ENCODE peak calls at places on chromosome 5, in six cellular contexts. One of them, this sample, is unnamed.
A peak's percentile ranks its signal among the peaks of the same experiment; 100 is the strongest.

GRCh38 chr5:96661101-96661840 is 905 bp upstream of the CAST start:
- DNase-seq in CD8-positive, alpha-beta T cell: peak; percentile 43
- DNase-seq in BE2C: no peak
- DNase-seq in HFF-Myc: no peak
- DNase-seq in astrocyte of the spinal cord: peak; percentile 77
- DNase-seq in heart right ventricle: peak; percentile 20
- DNase-seq in this sample: peak; percentile 69

GRCh38 chr5:73232266-73233041 is 59.5 kb downstream of the TMEM174 start:
- DNase-seq in CD8-positive, alpha-beta T cell: no peak
- DNase-seq in heart right ventricle: no peak
- DNase-seq in astrocyte of the spinal cord: no peak
- DNase-seq in HFF-Myc: no peak
- DNase-seq in BE2C: no peak
- DNase-seq in this sample: no peak

GRCh38 chr5:132777209-132778069 is at the start of gene SEPTIN8:
- DNase-seq in heart right ventricle: peak; percentile 50
- DNase-seq in astrocyte of the spinal cord: no peak
- DNase-seq in CD8-positive, alpha-beta T cell: peak; percentile 31
- DNase-seq in HFF-Myc: no peak
- DNase-seq in BE2C: peak; percentile 67
- DNase-seq in this sample: no peak

GRCh38 chr5:133113331-133114061 is 61.7 kb downstream of the HSPA4 start:
- DNase-seq in heart right ventricle: no peak
- DNase-seq in astrocyte of the spinal cord: peak; percentile 54
- DNase-seq in BE2C: no peak
- DNase-seq in CD8-positive, alpha-beta T cell: no peak
- DNase-seq in HFF-Myc: no peak
- DNase-seq in this sample: peak; percentile 63

GRCh38 chr5:93925321-93925720 is 183.9 kb upstream of the POU5F2 start:
- DNase-seq in heart right ventricle: no peak
- DNase-seq in astrocyte of the spinal cord: no peak
- DNase-seq in HFF-Myc: no peak
- DNase-seq in CD8-positive, alpha-beta T cell: no peak
- DNase-seq in BE2C: no peak
- DNase-seq in this sample: no peak

GRCh38 chr5:181223041-181223728 is at the start of gene TRIM41:
- DNase-seq in BE2C: peak; percentile 100
- DNase-seq in astrocyte of the spinal cord: peak; percentile 99
- DNase-seq in CD8-positive, alpha-beta T cell: peak; percentile 99
- DNase-seq in HFF-Myc: peak; percentile 93
- DNase-seq in heart right ventricle: peak; percentile 99
- DNase-seq in this sample: peak; percentile 99

GRCh38 chr5:4628645-4629385 is 511.3 kb upstream of the ADAMTS16 start:
- DNase-seq in astrocyte of the spinal cord: no peak
- DNase-seq in HFF-Myc: no peak
- DNase-seq in BE2C: no peak
- DNase-seq in CD8-positive, alpha-beta T cell: no peak
- DNase-seq in heart right ventricle: no peak
- DNase-seq in this sample: no peak

GRCh38 chr5:8391916-8392315 is 523.0 kb downstream of the MTRR start:
- DNase-seq in heart right ventricle: no peak
- DNase-seq in CD8-positive, alpha-beta T cell: no peak
- DNase-seq in BE2C: no peak
- DNase-seq in HFF-Myc: no peak
- DNase-seq in astrocyte of the spinal cord: no peak
- DNase-seq in this sample: no peak

GRCh38 chr5:126002222-126002897 is 420.8 kb upstream of the GRAMD2B start:
- DNase-seq in HFF-Myc: peak; percentile 40
- DNase-seq in astrocyte of the spinal cord: peak; percentile 99
- DNase-seq in heart right ventricle: peak; percentile 83
- DNase-seq in CD8-positive, alpha-beta T cell: no peak
- DNase-seq in BE2C: peak; percentile 49
- DNase-seq in this sample: peak; percentile 98

GRCh38 chr5:119323630-119324000 is 32.2 kb upstream of the TNFAIP8 start:
- DNase-seq in astrocyte of the spinal cord: peak; percentile 62
- DNase-seq in HFF-Myc: no peak
- DNase-seq in BE2C: no peak
- DNase-seq in CD8-positive, alpha-beta T cell: no peak
- DNase-seq in heart right ventricle: no peak
- DNase-seq in this sample: peak; percentile 58

GRCh38 chr5:124741711-124742496 is 4.5 kb downstream of the ZNF608 start:
- DNase-seq in CD8-positive, alpha-beta T cell: no peak
- DNase-seq in heart right ventricle: no peak
- DNase-seq in astrocyte of the spinal cord: peak; percentile 94
- DNase-seq in HFF-Myc: peak; percentile 80
- DNase-seq in BE2C: no peak
- DNase-seq in this sample: peak; percentile 96

GRCh38 chr5:84281383-84281782 is 103.3 kb downstream of the EDIL3 start:
- DNase-seq in HFF-Myc: no peak
- DNase-seq in heart right ventricle: no peak
- DNase-seq in BE2C: no peak
- DNase-seq in CD8-positive, alpha-beta T cell: no peak
- DNase-seq in astrocyte of the spinal cord: no peak
- DNase-seq in this sample: no peak

GRCh38 chr5:159971038-159971437 is 37.9 kb upstream of the TTC1 start:
- DNase-seq in astrocyte of the spinal cord: peak; percentile 73
- DNase-seq in HFF-Myc: no peak
- DNase-seq in heart right ventricle: no peak
- DNase-seq in CD8-positive, alpha-beta T cell: no peak
- DNase-seq in BE2C: no peak
- DNase-seq in this sample: peak; percentile 77

DNA sequence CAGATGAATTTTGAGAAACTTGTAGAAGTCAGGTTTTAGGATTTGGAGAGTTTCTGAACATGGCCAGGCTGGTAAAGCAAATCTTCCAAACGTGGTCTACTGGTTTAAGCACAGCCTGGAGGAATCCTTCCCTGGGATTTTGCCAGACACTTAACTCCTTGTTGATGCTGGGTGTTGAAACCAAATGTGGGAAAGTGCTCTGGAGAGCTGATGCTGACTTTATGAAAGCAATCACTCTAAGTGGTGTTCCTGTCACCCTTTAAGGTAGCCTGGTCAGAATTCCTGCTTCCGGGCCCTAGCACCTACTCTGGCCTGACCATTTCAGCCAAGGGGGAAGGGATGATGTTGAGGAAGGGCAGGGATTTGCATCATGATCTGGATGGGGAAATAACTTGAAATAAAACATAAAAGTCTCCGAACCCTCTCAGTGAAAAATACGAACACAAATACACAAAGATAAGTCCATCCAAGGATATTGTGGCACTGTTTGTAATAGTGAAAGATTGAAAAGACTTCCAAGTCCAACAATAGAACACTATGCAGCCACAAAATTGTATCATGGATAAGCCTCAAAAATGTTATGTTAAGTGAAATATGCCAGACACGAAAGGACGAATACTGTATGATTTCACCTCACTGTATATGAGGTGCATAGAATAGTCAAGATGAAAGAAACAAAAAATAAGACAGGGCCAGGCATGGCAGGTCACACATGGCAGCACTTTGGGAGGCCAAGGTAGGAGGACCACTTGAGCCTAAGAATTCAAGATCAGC is 57.7 kb downstream of the PDE6A start:
- DNase-seq in heart right ventricle: no peak
- DNase-seq in astrocyte of the spinal cord: peak; percentile 75
- DNase-seq in BE2C: no peak
- DNase-seq in CD8-positive, alpha-beta T cell: no peak
- DNase-seq in HFF-Myc: no peak
- DNase-seq in this sample: peak; percentile 78
- H3K4me3 ChIP-seq in heart right ventricle: no peak overlapping the region
- H3K4me3 ChIP-seq in astrocyte of the spinal cord: no peak overlapping the region
- H3K4me3 ChIP-seq in BE2C: no peak overlapping the region
- H3K4me3 ChIP-seq in CD8-positive, alpha-beta T cell: no peak overlapping the region
- H3K4me3 ChIP-seq in HFF-Myc: no peak overlapping the region
- H3K4me3 ChIP-seq in this sample: no peak overlapping the region

DNA sequence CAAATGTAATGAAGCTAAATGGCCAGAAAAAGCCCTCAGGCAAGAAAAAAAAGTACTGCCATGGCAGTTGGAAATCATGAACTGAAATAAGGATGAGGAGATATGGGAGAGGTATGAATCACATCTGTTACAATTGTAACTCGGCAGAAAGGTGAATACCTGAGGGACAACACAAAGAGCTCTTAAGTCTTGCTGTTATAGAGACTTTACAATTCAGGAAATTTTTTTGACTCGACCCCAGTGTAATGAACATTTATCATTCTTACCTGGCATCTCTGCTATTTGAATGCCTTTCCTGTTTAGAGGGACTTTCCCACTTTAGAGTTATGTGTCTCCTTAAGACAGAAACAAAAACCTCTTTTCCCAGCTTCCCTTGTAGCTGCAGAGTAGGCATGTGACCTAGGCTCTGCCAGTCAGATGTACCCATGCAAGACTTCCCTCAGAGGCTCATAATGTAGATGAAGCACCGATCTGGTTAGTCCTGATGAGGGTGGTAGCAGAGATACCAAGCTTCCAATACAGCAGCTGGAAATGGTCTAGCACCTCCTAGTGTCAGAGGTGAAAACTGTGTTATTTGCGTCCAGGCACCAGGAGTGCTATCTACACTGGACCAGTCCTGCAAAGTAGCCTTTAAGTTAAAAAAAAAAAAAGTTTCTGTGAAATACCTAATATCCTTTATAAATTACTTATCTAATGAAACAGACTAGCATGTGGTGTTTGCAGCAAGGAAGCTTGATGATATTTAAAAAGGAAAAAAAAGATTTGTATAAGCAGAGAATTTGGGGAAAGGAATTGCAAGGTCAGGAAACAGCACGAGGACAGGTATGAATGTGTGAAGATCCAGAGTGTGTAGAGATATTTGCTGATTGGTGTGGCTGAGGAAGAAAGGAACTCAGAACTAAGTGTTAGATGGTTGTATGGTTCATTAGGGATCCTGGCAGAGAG is 146.9 kb upstream of the SLC1A3 start:
- DNase-seq in BE2C: no peak
- DNase-seq in CD8-positive, alpha-beta T cell: no peak
- DNase-seq in astrocyte of the spinal cord: no peak
- DNase-seq in heart right ventricle: no peak
- DNase-seq in HFF-Myc: no peak
- DNase-seq in this sample: no peak
- TF ChIP-seq CTCF in BE2C: peak; percentile 49
- TF ChIP-seq CTCF in CD8-positive, alpha-beta T cell: no peak
- TF ChIP-seq CTCF in astrocyte of the spinal cord: peak; percentile 29
- TF ChIP-seq CTCF in heart right ventricle: no peak
- TF ChIP-seq CTCF in HFF-Myc: peak; percentile 37
- TF ChIP-seq CTCF in this sample: peak; percentile 47

GRCh38 chr5:32733582-32734340 is 22.6 kb downstream of the NPR3 start:
- DNase-seq in astrocyte of the spinal cord: no peak
- DNase-seq in CD8-positive, alpha-beta T cell: no peak
- DNase-seq in heart right ventricle: no peak
- DNase-seq in BE2C: no peak
- DNase-seq in HFF-Myc: no peak
- DNase-seq in this sample: no peak

GRCh38 chr5:32736842-32737241 is 25.7 kb downstream of the NPR3 start:
- DNase-seq in heart right ventricle: no peak
- DNase-seq in HFF-Myc: no peak
- DNase-seq in BE2C: no peak
- DNase-seq in CD8-positive, alpha-beta T cell: no peak
- DNase-seq in astrocyte of the spinal cord: no peak
- DNase-seq in this sample: no peak

GRCh38 chr5:32734822-32735378 is 23.8 kb downstream of the NPR3 start:
- DNase-seq in BE2C: no peak
- DNase-seq in HFF-Myc: no peak
- DNase-seq in CD8-positive, alpha-beta T cell: no peak
- DNase-seq in heart right ventricle: no peak
- DNase-seq in astrocyte of the spinal cord: no peak
- DNase-seq in this sample: no peak

GRCh38 chr5:32735512-32735911 is 24.4 kb downstream of the NPR3 start:
- DNase-seq in astrocyte of the spinal cord: no peak
- DNase-seq in HFF-Myc: no peak
- DNase-seq in BE2C: no peak
- DNase-seq in heart right ventricle: no peak
- DNase-seq in CD8-positive, alpha-beta T cell: no peak
- DNase-seq in this sample: no peak
- H3K4me3 ChIP-seq in astrocyte of the spinal cord: no peak overlapping the region
- H3K4me3 ChIP-seq in HFF-Myc: no peak overlapping the region
- H3K4me3 ChIP-seq in BE2C: no peak overlapping the region
- H3K4me3 ChIP-seq in heart right ventricle: no peak overlapping the region
- H3K4me3 ChIP-seq in CD8-positive, alpha-beta T cell: no peak overlapping the region
- H3K4me3 ChIP-seq in this sample: no peak overlapping the region

DNA sequence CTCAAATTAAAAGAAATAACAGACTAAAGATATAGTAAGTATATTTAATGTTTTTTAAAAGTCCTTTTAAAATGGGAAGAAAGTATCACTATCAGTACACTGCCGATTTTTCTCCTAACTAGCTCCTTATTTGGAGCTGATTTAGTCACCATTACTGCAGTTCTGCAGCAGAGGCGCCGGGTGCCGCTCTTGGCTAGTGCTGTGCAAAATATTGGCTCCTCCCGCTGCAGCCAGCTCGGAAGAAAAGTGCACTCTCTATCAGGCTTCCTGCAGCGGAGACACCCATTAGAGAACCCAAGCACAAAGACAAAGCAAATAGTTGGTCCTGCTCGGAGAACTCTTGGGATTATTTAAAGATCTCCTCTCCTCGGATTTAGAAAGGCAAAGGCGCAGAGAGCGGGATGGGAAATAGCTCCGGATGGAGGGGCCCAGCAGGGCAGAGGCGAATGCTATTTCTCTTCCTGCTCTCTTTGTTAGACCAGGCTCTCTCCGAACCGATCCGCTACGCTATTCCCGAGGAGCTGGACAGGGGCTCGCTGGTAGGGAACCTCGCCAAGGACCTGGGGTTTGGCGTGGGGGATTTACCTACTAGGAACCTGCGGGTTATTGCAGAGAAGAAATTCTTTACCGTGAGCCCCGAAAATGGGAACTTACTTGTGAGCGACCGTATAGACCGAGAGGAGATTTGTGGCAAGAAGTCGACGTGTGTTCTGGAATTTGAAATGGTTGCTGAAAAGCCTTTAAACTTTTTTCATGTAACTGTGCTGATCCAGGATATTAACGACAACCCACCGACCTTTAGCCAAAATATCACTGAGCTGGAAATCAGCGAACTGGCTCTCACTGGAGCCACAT is at the start of gene PCDHGB3:
- DNase-seq in BE2C: no peak
- DNase-seq in CD8-positive, alpha-beta T cell: peak; percentile 36
- DNase-seq in astrocyte of the spinal cord: peak; percentile 68
- DNase-seq in HFF-Myc: no peak
- DNase-seq in heart right ventricle: no peak
- DNase-seq in this sample: peak; percentile 64
- TF ChIP-seq CTCF in BE2C: no peak
- TF ChIP-seq CTCF in CD8-positive, alpha-beta T cell: no peak
- TF ChIP-seq CTCF in astrocyte of the spinal cord: peak; percentile 57
- TF ChIP-seq CTCF in HFF-Myc: peak; percentile 57
- TF ChIP-seq CTCF in heart right ventricle: no peak
- TF ChIP-seq CTCF in this sample: peak; percentile 59